ENCODE peak calls at places on chromosomes 7 and 10, in five cellular contexts. B is prostate gland, E is HCT116, X is K562, O is sigmoid colon. D is an unnamed sample.

GRCh38 chr10:102723989-102724388 is 9.6 kb downstream of the SFXN2 start:
- DNase-seq in B (no peak), E (no peak), X (no peak), O (no peak), D (no peak)

GRCh38 chr10:113089581-113089980 is 139.5 kb downstream of the TCF7L2 start:
- DNase-seq in B (no peak), E (no peak), X (peak; percentile 10), O (no peak), D (no peak)

GRCh38 chr10:130745831-130746230 is 565.7 kb downstream of the TCERG1L start:
- DNase-seq in B (no peak), E (no peak), X (no peak), O (peak; percentile 33), D (peak; percentile 42)

GRCh38 chr7:75531359-75531821 is 39.3 kb downstream of the SPDYE5 start:
- DNase-seq in B (no peak), E (peak; percentile 50), X (peak; percentile 35), O (no peak), D (no peak)

GRCh38 chr10:99548041-99548530 is 15.3 kb downstream of the NKX2-3 start:
- DNase-seq in B (no peak), E (peak; percentile 50), X (no peak), O (no peak), D (no peak)

GRCh38 chr10:8049874-8050560 is 4.5 kb upstream of the GATA3 start:
- DNase-seq in B (no peak), E (no peak), X (no peak), O (no peak), D (no peak)

GRCh38 chr10:11838298-11838852 is 15.2 kb downstream of the PROSER2 start:
- DNase-seq in B (peak; percentile 30), E (no peak), X (no peak), O (peak; percentile 38), D (no peak)

GRCh38 chr7:24372973-24373372 is 89.0 kb downstream of the NPY start:
- DNase-seq in B (no peak), E (no peak), X (no peak), O (no peak), D (no peak)

GRCh38 chr7:117470777-117471176 is 9.0 kb upstream of the CFTR start:
- DNase-seq in B (peak; percentile 23), E (no peak), X (no peak), O (no peak), D (no peak)

GRCh38 chr10:131728829-131729228 is 172.0 kb upstream of the PPP2R2D start:
- DNase-seq in B (no peak), E (no peak), X (no peak), O (peak; percentile 32), D (peak; percentile 61)

GRCh38 chr7:150994838-150995510 is 4.2 kb downstream of the NOS3 start:
- DNase-seq in B (no peak), E (no peak), X (no peak), O (no peak), D (no peak)

GRCh38 chr10:62514079-62514693 is 140.0 kb downstream of the ZNF365 start:
- DNase-seq in B (no peak), E (no peak), X (no peak), O (no peak), D (no peak)

GRCh38 chr10:96708456-96708855 is 11.9 kb downstream of the PIK3AP1 start:
- DNase-seq in B (no peak), E (no peak), X (no peak), O (no peak), D (no peak)
- TF ChIP-seq POLR2AphosphoS5 in B (no peak), E (no peak), X (no peak), O (no peak), D (no peak)

DNA sequence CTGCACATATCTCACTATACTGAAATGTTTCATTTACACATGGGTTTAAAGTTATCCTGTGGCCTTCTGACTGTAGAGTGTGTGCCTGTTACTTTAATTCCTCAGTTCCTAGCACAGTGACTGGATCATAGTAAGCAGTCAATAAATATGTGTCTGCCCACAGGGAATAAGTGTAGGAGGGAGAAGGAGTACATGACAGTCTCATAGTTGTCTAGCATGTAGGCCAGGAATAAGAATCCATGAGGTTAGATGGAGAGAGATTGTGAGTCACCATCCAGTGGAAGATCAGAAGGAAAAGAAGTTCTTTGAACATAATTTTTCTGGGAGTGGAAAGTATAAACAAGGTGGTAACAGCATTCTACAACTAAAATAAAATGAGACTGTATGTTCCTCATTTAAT is 36.6 kb upstream of the SEMA3A start:
- DNase-seq in B (no peak), E (no peak), X (no peak), O (no peak), D (no peak)
- TF ChIP-seq POLR2AphosphoS5 in B (no peak), E (no peak), X (no peak), O (no peak), D (no peak)

GRCh38 chr10:71806706-71807556 is 33.6 kb upstream of the VSIR start:
- DNase-seq in B (no peak), E (no peak), X (no peak), O (no peak), D (peak; percentile 69)
- TF ChIP-seq POLR2AphosphoS5 in B (no peak), E (no peak), X (no peak), O (no peak), D (no peak)

GRCh38 chr7:22499044-22499443 is 944 bp downstream of the STEAP1B start:
- DNase-seq in B (no peak), E (no peak), X (no peak), O (no peak), D (no peak)
- TF ChIP-seq POLR2AphosphoS5 in B (no peak), E (no peak), X (no peak), O (no peak), D (no peak)

GRCh38 chr10:5858811-5859210 is 30.9 kb downstream of the ANKRD16 start:
- DNase-seq in B (no peak), E (no peak), X (no peak), O (no peak), D (no peak)
- TF ChIP-seq POLR2AphosphoS5 in B (no peak), E (no peak), X (no peak), O (no peak), D (no peak)

GRCh38 chr10:114477285-114477684 is 73.0 kb upstream of the AFAP1L2 start:
- DNase-seq in B (no peak), E (no peak), X (no peak), O (peak; percentile 91), D (no peak)

GRCh38 chr10:114472874-114473248 is 68.6 kb upstream of the AFAP1L2 start:
- DNase-seq in B (no peak), E (no peak), X (no peak), O (no peak), D (no peak)

GRCh38 chr10:114473776-114474175 is 69.5 kb upstream of the AFAP1L2 start:
- DNase-seq in B (no peak), E (no peak), X (no peak), O (no peak), D (no peak)

GRCh38 chr10:114471906-114472873 is 67.9 kb upstream of the AFAP1L2 start:
- DNase-seq in B (peak; percentile 66), E (no peak), X (no peak), O (no peak), D (no peak)

DNA sequence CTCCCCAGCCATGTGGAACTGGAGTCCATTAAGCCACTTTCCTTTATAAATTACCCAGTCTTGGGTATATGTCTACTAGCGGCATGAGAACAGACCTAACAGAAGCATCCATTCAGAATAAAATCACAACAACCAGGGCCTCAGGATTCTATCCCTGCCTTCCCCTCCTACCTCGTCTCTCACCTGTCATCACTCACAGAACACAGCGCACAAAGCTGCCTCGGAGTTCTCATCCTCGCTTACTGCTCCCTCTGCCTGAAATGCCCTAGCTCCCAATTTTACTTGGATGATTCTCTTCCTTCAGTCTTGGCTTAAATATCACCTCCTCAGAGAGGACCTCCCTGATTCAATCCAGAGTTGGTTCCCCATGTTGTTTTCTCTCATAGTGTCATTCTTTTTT is 70.7 kb upstream of the AFAP1L2 start:
- DNase-seq in B (no peak), E (no peak), X (no peak), O (no peak), D (no peak)
- TF ChIP-seq POLR2AphosphoS5 in B (no peak), E (no peak), X (no peak), O (no peak), D (no peak)

DNA sequence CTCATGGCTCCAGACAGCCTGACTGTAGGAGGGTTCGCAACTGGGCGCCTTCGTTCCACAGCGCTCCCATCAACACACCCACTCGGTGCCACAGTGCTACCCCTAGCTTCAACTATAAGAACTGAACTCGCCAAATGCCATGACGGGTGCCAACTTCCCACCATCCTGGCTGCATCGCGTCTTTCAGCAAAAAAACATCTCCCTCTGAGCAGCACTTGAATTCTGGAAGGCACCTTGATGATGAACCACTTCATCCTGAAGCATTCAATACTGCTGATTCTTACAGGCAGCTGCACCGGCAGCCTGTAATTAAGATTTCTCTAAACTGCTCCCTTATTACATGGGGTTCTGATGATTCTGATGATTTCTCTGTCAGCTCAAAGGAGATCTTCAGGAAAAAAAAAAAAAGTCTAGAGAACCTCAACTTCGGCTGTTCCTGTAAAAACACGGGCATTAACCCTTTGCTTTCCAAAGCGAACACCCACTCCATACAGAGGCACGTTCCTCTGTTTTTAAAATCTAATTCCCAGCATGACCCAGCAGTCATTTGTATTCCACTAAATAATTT is 1.2 kb downstream of the CYTH3 start:
- DNase-seq in B (no peak), E (no peak), X (peak; percentile 24), O (peak; percentile 83), D (peak; percentile 80)
- TF ChIP-seq POLR2AphosphoS5 in B (peak; percentile 4), E (no peak), X (no peak), O (no peak), D (no peak)

GRCh38 chr10:79407811-79408795 is 37.3 kb downstream of the ZCCHC24 start:
- DNase-seq in B (no peak), E (no peak), X (no peak), O (peak; percentile 95), D (peak; percentile 56)
- TF ChIP-seq POLR2AphosphoS5 in B (peak; percentile 32), E (no peak), X (no peak), O (peak; percentile 92), D (no peak)